ENCODE peak calls at places on chromosomes 6 and 20, in seven cellular contexts. One of them, this sample, is unnamed.

GRCh38 chr20:35269055-35269781 is 8.7 kb downstream of the MMP24OS start:
- DNase-seq in SK-N-SH: peak; percentile 93
- DNase-seq in GM23338: peak; percentile 93
- DNase-seq in A549: peak; percentile 76
- DNase-seq in HCT116: no peak
- DNase-seq in HepG2: peak; percentile 77
- DNase-seq in Panc1: no peak
- DNase-seq in this sample: no peak

GRCh38 chr6:81026041-81026553 is 726.4 kb downstream of the TENT5A start:
- DNase-seq in SK-N-SH: no peak
- DNase-seq in GM23338: no peak
- DNase-seq in A549: no peak
- DNase-seq in HCT116: no peak
- DNase-seq in HepG2: no peak
- DNase-seq in Panc1: no peak
- DNase-seq in this sample: no peak

GRCh38 chr6:168102093-168102985 is 23.3 kb upstream of the FRMD1 start:
- DNase-seq in SK-N-SH: no peak
- DNase-seq in GM23338: peak; percentile 52
- DNase-seq in A549: no peak
- DNase-seq in HCT116: no peak
- DNase-seq in HepG2: no peak
- DNase-seq in Panc1: no peak
- DNase-seq in this sample: no peak

GRCh38 chr6:156395276-156395675 is 381.9 kb upstream of the ARID1B start:
- DNase-seq in SK-N-SH: no peak
- DNase-seq in GM23338: no peak
- DNase-seq in A549: no peak
- DNase-seq in HCT116: no peak
- DNase-seq in HepG2: no peak
- DNase-seq in Panc1: no peak
- DNase-seq in this sample: no peak

GRCh38 chr20:50292324-50293243 is 102.0 kb downstream of the CEBPB start:
- DNase-seq in SK-N-SH: no peak
- DNase-seq in GM23338: peak; percentile 48
- DNase-seq in A549: peak; percentile 88
- DNase-seq in HCT116: no peak
- DNase-seq in HepG2: peak; percentile 97
- DNase-seq in Panc1: no peak
- DNase-seq in this sample: no peak

GRCh38 chr6:89082439-89082838 is 1.9 kb downstream of the PNRC1 start:
- DNase-seq in SK-N-SH: no peak
- DNase-seq in GM23338: peak; percentile 24
- DNase-seq in A549: no peak
- DNase-seq in HCT116: no peak
- DNase-seq in HepG2: no peak
- DNase-seq in Panc1: no peak
- DNase-seq in this sample: no peak

GRCh38 chr6:168951224-168951616 is 302.4 kb downstream of the THBS2 start:
- DNase-seq in SK-N-SH: no peak
- DNase-seq in GM23338: peak; percentile 16
- DNase-seq in A549: no peak
- DNase-seq in HCT116: no peak
- DNase-seq in HepG2: no peak
- DNase-seq in Panc1: no peak
- DNase-seq in this sample: no peak

GRCh38 chr6:35294308-35294945 is 3.2 kb upstream of the DEF6 start:
- DNase-seq in SK-N-SH: peak; percentile 86
- DNase-seq in GM23338: peak; percentile 83
- DNase-seq in A549: peak; percentile 65
- DNase-seq in HCT116: peak; percentile 23
- DNase-seq in HepG2: peak; percentile 62
- DNase-seq in Panc1: no peak
- DNase-seq in this sample: no peak

GRCh38 chr6:26198626-26199056 is 111.4 kb downstream of the HFE start:
- DNase-seq in SK-N-SH: no peak
- DNase-seq in GM23338: no peak
- DNase-seq in A549: no peak
- DNase-seq in HCT116: peak; percentile 53
- DNase-seq in HepG2: no peak
- DNase-seq in Panc1: no peak
- DNase-seq in this sample: no peak

GRCh38 chr6:45514454-45514853 is 136.7 kb upstream of the SUPT3H start:
- DNase-seq in SK-N-SH: no peak
- DNase-seq in GM23338: no peak
- DNase-seq in A549: no peak
- DNase-seq in HCT116: no peak
- DNase-seq in HepG2: no peak
- DNase-seq in Panc1: no peak
- DNase-seq in this sample: no peak

GRCh38 chr6:39085129-39085528 is 29.9 kb downstream of the SAYSD1 start:
- DNase-seq in SK-N-SH: no peak
- DNase-seq in GM23338: peak; percentile 26
- DNase-seq in A549: no peak
- DNase-seq in HCT116: no peak
- DNase-seq in HepG2: no peak
- DNase-seq in Panc1: no peak
- DNase-seq in this sample: no peak

GRCh38 chr20:47351643-47352331 is 4.7 kb downstream of the ZMYND8 start:
- DNase-seq in SK-N-SH: peak; percentile 27
- DNase-seq in GM23338: peak; percentile 81
- DNase-seq in A549: no peak
- DNase-seq in HCT116: no peak
- DNase-seq in HepG2: no peak
- DNase-seq in Panc1: no peak
- DNase-seq in this sample: no peak

DNA sequence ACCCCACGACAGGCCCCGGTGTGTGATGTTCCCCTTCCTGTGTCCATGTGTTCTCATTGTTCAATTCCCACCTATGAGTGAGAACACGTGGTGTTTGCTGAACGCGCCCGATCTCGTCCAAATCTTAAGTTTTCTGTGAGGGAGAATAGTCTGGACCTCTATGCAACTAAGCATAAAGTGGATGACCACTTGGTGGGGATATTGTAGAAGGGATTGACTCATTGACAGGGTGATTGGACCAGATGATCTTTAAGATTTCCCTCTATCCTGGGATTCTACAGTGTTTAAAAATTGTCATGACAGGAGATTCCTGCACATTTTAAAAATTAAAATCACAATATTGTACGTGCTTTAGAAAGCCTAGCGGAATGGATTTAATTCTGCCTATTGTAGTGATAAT is 141.3 kb downstream of the TRMT11 start:
- DNase-seq in SK-N-SH: no peak
- DNase-seq in GM23338: peak; percentile 34
- DNase-seq in A549: no peak
- DNase-seq in HCT116: no peak
- DNase-seq in HepG2: no peak
- DNase-seq in Panc1: no peak
- DNase-seq in this sample: no peak
- TF ChIP-seq REST in SK-N-SH: no peak
- TF ChIP-seq REST in GM23338: no peak
- TF ChIP-seq REST in A549: no peak
- TF ChIP-seq REST in HCT116: no peak
- TF ChIP-seq REST in HepG2: no peak
- TF ChIP-seq REST in Panc1: no peak
- TF ChIP-seq REST in this sample: no peak

GRCh38 chr20:61580958-61581824 is 329.1 kb downstream of the CDH4 start:
- DNase-seq in SK-N-SH: no peak
- DNase-seq in GM23338: no peak
- DNase-seq in A549: no peak
- DNase-seq in HCT116: no peak
- DNase-seq in HepG2: peak; percentile 37
- DNase-seq in Panc1: no peak
- DNase-seq in this sample: no peak

GRCh38 chr20:61577065-61577464 is 325.0 kb downstream of the CDH4 start:
- DNase-seq in SK-N-SH: no peak
- DNase-seq in GM23338: no peak
- DNase-seq in A549: no peak
- DNase-seq in HCT116: no peak
- DNase-seq in HepG2: no peak
- DNase-seq in Panc1: no peak
- DNase-seq in this sample: no peak

GRCh38 chr20:61581825-61582188 is 329.7 kb downstream of the CDH4 start:
- DNase-seq in SK-N-SH: no peak
- DNase-seq in GM23338: peak; percentile 33
- DNase-seq in A549: no peak
- DNase-seq in HCT116: no peak
- DNase-seq in HepG2: no peak
- DNase-seq in Panc1: no peak
- DNase-seq in this sample: no peak

GRCh38 chr20:61582196-61582923 is 330.3 kb downstream of the CDH4 start:
- DNase-seq in SK-N-SH: no peak
- DNase-seq in GM23338: no peak
- DNase-seq in A549: no peak
- DNase-seq in HCT116: no peak
- DNase-seq in HepG2: no peak
- DNase-seq in Panc1: no peak
- DNase-seq in this sample: no peak

GRCh38 chr20:61579908-61580307 is 327.8 kb downstream of the CDH4 start:
- DNase-seq in SK-N-SH: no peak
- DNase-seq in GM23338: no peak
- DNase-seq in A549: no peak
- DNase-seq in HCT116: no peak
- DNase-seq in HepG2: peak; percentile 33
- DNase-seq in Panc1: no peak
- DNase-seq in this sample: no peak
- H3K27ac ChIP-seq in SK-N-SH: no peak overlapping the region
- H3K27ac ChIP-seq in GM23338: no peak overlapping the region
- H3K27ac ChIP-seq in A549: no peak overlapping the region
- H3K27ac ChIP-seq in HCT116: no peak overlapping the region
- H3K27ac ChIP-seq in HepG2: no peak overlapping the region
- H3K27ac ChIP-seq in Panc1: no peak overlapping the region
- H3K27ac ChIP-seq in this sample: no peak overlapping the region

GRCh38 chr20:63048516-63049190 is 41.9 kb upstream of the BHLHE23 start:
- DNase-seq in SK-N-SH: no peak
- DNase-seq in GM23338: no peak
- DNase-seq in A549: no peak
- DNase-seq in HCT116: no peak
- DNase-seq in HepG2: no peak
- DNase-seq in Panc1: no peak
- DNase-seq in this sample: no peak
- TF ChIP-seq REST in SK-N-SH: no peak
- TF ChIP-seq REST in GM23338: no peak
- TF ChIP-seq REST in A549: no peak
- TF ChIP-seq REST in HCT116: no peak
- TF ChIP-seq REST in HepG2: no peak
- TF ChIP-seq REST in Panc1: no peak
- TF ChIP-seq REST in this sample: no peak

DNA sequence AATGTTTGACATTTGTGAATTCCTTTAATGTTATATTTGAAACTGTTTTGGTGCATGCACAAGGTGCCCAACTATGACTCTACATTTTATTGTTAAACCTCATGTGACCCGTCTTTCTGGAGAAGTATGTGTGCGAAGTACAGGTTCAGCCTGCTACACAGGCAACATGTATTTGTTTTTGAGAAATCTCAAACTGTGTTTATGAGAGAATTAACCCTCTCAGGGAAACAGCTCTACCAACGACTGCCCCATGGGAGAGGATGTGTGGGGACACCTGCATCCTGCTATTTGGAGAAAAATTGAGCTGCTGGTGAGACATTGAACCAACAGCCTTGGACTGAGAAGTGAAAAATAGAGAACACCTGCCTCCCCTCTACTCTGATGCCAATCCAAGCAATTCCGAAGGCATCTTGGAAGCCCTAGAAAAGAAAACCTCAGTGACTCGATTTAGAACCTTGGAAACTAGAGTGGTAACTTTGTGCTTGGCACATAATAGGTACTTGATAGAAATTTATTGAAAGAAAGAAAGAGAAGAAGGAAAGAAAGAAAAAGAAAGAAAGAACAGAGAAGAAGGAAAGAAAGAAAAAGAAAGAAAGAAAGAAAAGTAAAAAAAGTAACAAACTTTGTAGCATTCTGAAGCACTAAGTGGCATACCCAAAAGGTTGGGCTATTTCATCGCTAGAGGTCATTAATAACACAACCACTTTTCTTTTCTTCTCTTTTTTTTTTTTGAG is 2.9 kb upstream of the AKAP12 start:
- DNase-seq in SK-N-SH: no peak
- DNase-seq in GM23338: no peak
- DNase-seq in A549: no peak
- DNase-seq in HCT116: no peak
- DNase-seq in HepG2: no peak
- DNase-seq in Panc1: no peak
- DNase-seq in this sample: no peak
- H3K27ac ChIP-seq in SK-N-SH: no peak overlapping the region
- H3K27ac ChIP-seq in GM23338: no peak overlapping the region
- H3K27ac ChIP-seq in A549: no peak overlapping the region
- H3K27ac ChIP-seq in HCT116: no peak overlapping the region
- H3K27ac ChIP-seq in HepG2: no peak overlapping the region
- H3K27ac ChIP-seq in Panc1: no peak overlapping the region
- H3K27ac ChIP-seq in this sample: no peak overlapping the region

GRCh38 chr6:34289137-34289536 is 40.3 kb upstream of the SMIM29 start:
- DNase-seq in SK-N-SH: no peak
- DNase-seq in GM23338: no peak
- DNase-seq in A549: no peak
- DNase-seq in HCT116: no peak
- DNase-seq in HepG2: no peak
- DNase-seq in Panc1: no peak
- DNase-seq in this sample: no peak

GRCh38 chr6:34285571-34285970 is 36.8 kb upstream of the SMIM29 start:
- DNase-seq in SK-N-SH: no peak
- DNase-seq in GM23338: no peak
- DNase-seq in A549: no peak
- DNase-seq in HCT116: no peak
- DNase-seq in HepG2: no peak
- DNase-seq in Panc1: no peak
- DNase-seq in this sample: no peak

GRCh38 chr6:34292954-34293353 is 44.1 kb upstream of the SMIM29 start:
- DNase-seq in SK-N-SH: no peak
- DNase-seq in GM23338: no peak
- DNase-seq in A549: no peak
- DNase-seq in HCT116: no peak
- DNase-seq in HepG2: no peak
- DNase-seq in Panc1: no peak
- DNase-seq in this sample: no peak

GRCh38 chr6:34284563-34285545 is 36.0 kb upstream of the SMIM29 start:
- DNase-seq in SK-N-SH: no peak
- DNase-seq in GM23338: no peak
- DNase-seq in A549: no peak
- DNase-seq in HCT116: no peak
- DNase-seq in HepG2: no peak
- DNase-seq in Panc1: no peak
- DNase-seq in this sample: peak; percentile 99

DNA sequence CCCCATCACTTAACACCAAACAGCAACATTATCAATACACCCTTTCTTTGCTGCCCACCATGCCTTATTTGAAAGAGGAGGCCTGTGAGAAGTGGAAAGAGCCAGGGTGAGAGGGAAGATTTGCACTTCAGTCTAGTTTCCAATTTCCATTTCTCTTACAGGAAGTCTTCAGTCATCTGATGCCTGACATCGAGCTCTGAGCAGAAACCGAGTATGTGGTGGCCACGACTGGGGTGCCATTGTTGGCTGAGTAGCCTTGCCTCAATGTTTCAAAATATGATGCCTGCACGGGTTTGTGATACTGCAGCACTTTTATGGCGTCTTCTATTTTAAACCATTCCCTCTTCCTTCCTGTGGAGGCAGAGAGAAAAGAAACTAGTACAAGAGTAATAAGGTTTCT is 39.8 kb upstream of the SMIM29 start:
- DNase-seq in SK-N-SH: no peak
- DNase-seq in GM23338: no peak
- DNase-seq in A549: no peak
- DNase-seq in HCT116: no peak
- DNase-seq in HepG2: no peak
- DNase-seq in Panc1: no peak
- DNase-seq in this sample: no peak
- TF ChIP-seq REST in SK-N-SH: no peak
- TF ChIP-seq REST in GM23338: no peak
- TF ChIP-seq REST in A549: no peak
- TF ChIP-seq REST in HCT116: no peak
- TF ChIP-seq REST in HepG2: no peak
- TF ChIP-seq REST in Panc1: no peak
- TF ChIP-seq REST in this sample: no peak

This sample was measured in HL-60.